ENCODE peak calls at places on chromosomes 1 and 21, in eight cellular contexts. L is stomach, W is HepG2, D is sigmoid colon, P is upper lobe of left lung, A is ovary, J is transverse colon, U is esophagus muscularis mucosa. G is an unnamed sample.

GRCh38 chr1:208206092-208206698 is 38.0 kb downstream of the PLXNA2 start:
- DNase-seq in L (no peak), W (no peak), D (no peak), P (no peak), A (no peak), J (no peak), U (no peak), G (no peak)

GRCh38 chr1:199786695-199787094 is 240.8 kb upstream of the NR5A2 start:
- DNase-seq in L (no peak), W (no peak), D (no peak), P (no peak), A (no peak), J (no peak), U (no peak), G (no peak)

GRCh38 chr1:21857840-21858670 is 46.0 kb downstream of the LDLRAD2 start:
- DNase-seq in L (no peak), W (no peak), D (no peak), P (no peak), A (no peak), J (no peak), U (no peak), G (no peak)

GRCh38 chr1:115429884-115430283 is 91.8 kb upstream of the NGF start:
- DNase-seq in L (no peak), W (no peak), D (no peak), P (no peak), A (no peak), J (no peak), U (peak; percentile 31), G (no peak)

GRCh38 chr1:111285879-111286278 is 4.8 kb upstream of the CHIA start:
- DNase-seq in L (no peak), W (no peak), D (no peak), P (no peak), A (no peak), J (no peak), U (no peak), G (no peak)

GRCh38 chr1:41660570-41661427 is 176.3 kb upstream of the EDN2 start:
- DNase-seq in L (no peak), W (no peak), D (no peak), P (no peak), A (no peak), J (no peak), U (no peak), G (no peak)

GRCh38 chr1:222387020-222387816 is 160.7 kb downstream of the HHIPL2 start:
- DNase-seq in L (no peak), W (peak; percentile 21), D (no peak), P (no peak), A (no peak), J (no peak), U (no peak), G (no peak)

GRCh38 chr1:116574581-116575291 is 3.9 kb upstream of the CD58 start:
- DNase-seq in L (peak; percentile 74), W (peak; percentile 53), D (peak; percentile 74), P (peak; percentile 64), A (peak; percentile 24), J (peak; percentile 71), U (peak; percentile 92), G (peak; percentile 78)

GRCh38 chr1:213435715-213436114 is 384.7 kb downstream of the RPS6KC1 start:
- DNase-seq in L (no peak), W (no peak), D (no peak), P (no peak), A (no peak), J (no peak), U (peak; percentile 21), G (no peak)

GRCh38 chr1:161001537-161001936 is 19.4 kb downstream of the F11R start:
- DNase-seq in L (no peak), W (no peak), D (no peak), P (peak; percentile 44), A (no peak), J (no peak), U (no peak), G (no peak)

GRCh38 chr1:168005544-168005943 is 68.7 kb upstream of the MPC2 start:
- DNase-seq in L (no peak), W (no peak), D (no peak), P (no peak), A (no peak), J (no peak), U (no peak), G (no peak)

GRCh38 chr21:31198575-31198974 is 145.5 kb downstream of the TIAM1 start:
- DNase-seq in L (no peak), W (peak; percentile 30), D (no peak), P (peak; percentile 32), A (no peak), J (no peak), U (no peak), G (no peak)

GRCh38 chr21:22554690-22555316 is 1556.6 kb downstream of the NCAM2 start:
- DNase-seq in L (no peak), W (no peak), D (no peak), P (no peak), A (no peak), J (no peak), U (no peak), G (no peak)

GRCh38 chr1:248714248-248714647 is 11.7 kb upstream of the OR14I1 start:
- DNase-seq in L (no peak), W (no peak), D (no peak), P (no peak), A (no peak), J (no peak), U (no peak), G (no peak)

GRCh38 chr1:54553781-54554313 is 5.8 kb downstream of the ACOT11 start:
- DNase-seq in L (no peak), W (no peak), D (no peak), P (no peak), A (no peak), J (no peak), U (no peak), G (no peak)

GRCh38 chr1:68269637-68270430 is 37.5 kb upstream of the WLS start:
- DNase-seq in L (no peak), W (no peak), D (no peak), P (no peak), A (no peak), J (no peak), U (no peak), G (no peak)

GRCh38 chr1:34164510-34165381 is at the start of gene CSMD2:
- DNase-seq in L (no peak), W (no peak), D (no peak), P (no peak), A (no peak), J (no peak), U (no peak), G (no peak)

GRCh38 chr21:41763398-41763931 is 3.4 kb downstream of the RIPK4 start:
- DNase-seq in L (no peak), W (no peak), D (no peak), P (no peak), A (no peak), J (no peak), U (no peak), G (no peak)

DNA sequence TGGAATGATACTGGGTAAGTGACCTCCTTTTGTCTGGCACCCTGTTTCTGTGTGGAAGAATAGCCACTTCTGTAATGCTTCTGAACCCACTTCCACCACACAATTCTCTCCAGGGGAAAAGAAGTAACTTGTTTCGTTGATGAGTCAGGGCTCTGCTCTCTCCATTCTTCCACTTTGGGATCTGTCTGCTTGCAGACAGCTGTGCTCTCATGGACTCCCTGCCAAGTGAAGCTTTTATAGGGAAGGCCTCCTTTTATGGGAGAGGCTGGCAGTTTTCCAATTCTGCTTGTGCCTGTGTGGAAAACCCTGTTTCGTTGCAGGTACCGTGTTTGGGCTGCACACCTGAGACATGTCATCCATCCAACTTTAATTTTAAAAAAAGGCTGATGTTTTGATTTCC is 130.7 kb downstream of the GIPC2 start:
- DNase-seq in L (no peak), W (no peak), D (peak; percentile 65), P (no peak), A (no peak), J (peak; percentile 57), U (no peak), G (peak; percentile 16)
- TF ChIP-seq EP300 in L (no peak), W (no peak), D (no peak), P (no peak), A (no peak), J (no peak), U (no peak), G (no peak)

GRCh38 chr1:245153645-245154428 is 948 bp upstream of the KIF26B start:
- DNase-seq in L (no peak), W (no peak), D (no peak), P (no peak), A (no peak), J (no peak), U (no peak), G (no peak)
- H3K27me3 ChIP-seq in L (no peaks in the 10 kb centered on the region), W (peaks cover 14% of the 10 kb centered on the region), D (peaks cover 36% of the 10 kb centered on the region), P (peaks cover 19% of the 10 kb centered on the region), A (no peaks in the 10 kb centered on the region), J (peaks cover 84% of the 10 kb centered on the region), U (peaks cover 60% of the 10 kb centered on the region), G (peaks cover 75% of the 10 kb centered on the region)

DNA sequence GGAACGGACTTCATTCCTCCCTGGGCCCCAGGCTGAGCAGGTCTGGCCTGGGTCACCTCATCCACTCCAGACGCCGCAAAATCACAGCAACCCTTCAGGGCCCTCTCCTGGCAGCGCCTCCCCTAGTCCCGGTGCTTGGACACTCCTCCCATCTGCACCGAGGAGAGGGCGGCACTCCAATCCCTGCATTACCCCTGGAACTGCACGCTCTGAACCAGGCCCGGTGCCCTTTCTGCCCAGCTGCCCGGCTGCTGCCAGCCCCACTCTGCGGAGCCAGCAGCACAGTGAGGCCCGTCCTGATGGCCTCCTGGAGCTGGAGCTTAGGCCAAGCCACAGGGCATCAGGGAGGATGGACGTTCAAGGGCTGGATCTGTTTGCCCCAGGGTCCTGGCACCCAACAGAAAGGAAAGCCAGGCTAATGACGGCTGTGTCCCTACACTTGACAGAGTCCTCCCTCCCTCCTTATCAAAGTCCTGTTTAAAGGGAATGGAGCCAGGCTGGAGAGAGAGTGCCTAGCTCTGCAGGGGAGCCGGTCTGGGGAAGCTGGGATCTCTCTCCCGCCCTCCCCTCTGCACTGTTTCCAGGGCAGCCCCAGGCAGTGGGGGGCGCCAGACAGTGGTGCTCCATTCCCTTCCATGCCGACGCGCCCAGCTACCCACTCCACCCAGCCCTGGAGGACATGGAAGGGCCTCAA is 12.7 kb downstream of the COL6A2 start:
- DNase-seq in L (peak; percentile 21), W (no peak), D (peak; percentile 95), P (peak; percentile 63), A (peak; percentile 68), J (peak; percentile 26), U (peak; percentile 92), G (peak; percentile 27)
- TF ChIP-seq EP300 in L (no peak), W (no peak), D (no peak), P (no peak), A (no peak), J (no peak), U (no peak), G (no peak)

DNA sequence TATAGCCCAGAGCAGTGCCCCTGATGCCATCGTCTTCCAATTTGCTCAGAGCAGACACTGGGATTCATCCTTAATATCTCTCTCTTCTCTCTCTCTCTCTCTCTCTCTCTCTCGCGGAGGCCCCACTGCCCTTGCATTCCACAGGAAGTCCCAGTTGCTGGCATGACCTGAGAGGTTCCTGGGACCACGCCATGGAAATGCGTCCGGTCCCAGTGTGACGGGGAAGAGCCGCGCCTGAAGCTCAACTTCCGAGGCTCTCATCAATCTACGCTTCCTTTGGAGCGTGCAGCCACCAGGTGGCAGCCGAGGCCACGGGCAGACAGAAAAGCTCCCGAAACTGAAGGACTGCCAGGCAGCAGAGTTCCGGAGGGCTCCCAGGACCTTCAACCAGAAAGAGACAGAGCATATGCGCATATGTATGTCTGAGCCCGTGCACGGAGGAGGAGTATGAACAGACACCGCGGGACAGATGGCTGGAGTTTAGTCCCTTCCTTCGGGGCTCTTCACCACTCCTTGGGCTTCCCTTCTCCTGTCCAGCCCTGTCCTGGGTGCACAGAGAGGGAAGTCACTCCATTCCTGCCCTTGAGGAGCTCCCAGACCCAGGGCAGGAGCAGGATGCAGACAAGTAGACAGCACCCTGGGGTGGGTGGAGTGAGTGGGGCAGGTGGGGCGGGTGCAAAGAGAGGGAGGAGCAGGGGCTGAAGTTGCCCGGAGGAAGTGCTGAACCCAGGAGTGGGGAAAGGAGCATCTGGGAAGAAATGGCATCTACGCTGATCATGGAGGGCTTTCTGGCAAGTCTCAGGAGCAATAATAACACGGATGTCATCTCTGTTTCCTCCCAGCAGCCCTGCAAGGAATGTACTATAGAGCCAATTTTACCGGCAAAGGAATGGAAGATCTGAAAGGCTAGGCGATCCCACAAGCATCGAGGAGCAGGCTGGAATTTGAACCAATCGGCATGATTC is 10.5 kb downstream of the PDZK1IP1 start:
- DNase-seq in L (peak; percentile 90), W (peak; percentile 89), D (peak; percentile 92), P (peak; percentile 89), A (peak; percentile 72), J (peak; percentile 92), U (peak; percentile 94), G (peak; percentile 85)
- H3K27me3 ChIP-seq in L (no peaks in the 10 kb centered on the region), W (no peaks in the 10 kb centered on the region), D (no peaks in the 10 kb centered on the region), P (no peaks in the 10 kb centered on the region), A (no peaks in the 10 kb centered on the region), J (peaks cover 10% of the 10 kb centered on the region), U (peaks cover 48% of the 10 kb centered on the region), G (no peaks in the 10 kb centered on the region)

G was measured in tibial nerve.